ENCODE peak calls at places on chromosomes 11 and 22, in nine cellular contexts. B is hypothalamus; D is NCI-H510A; A is activated T-helper 1 cell treated with anti-CD3 and anti-CD28 coated beads, Interleukin-2, amount 50 U/mL, for 16 hours; X is amniotic stem cell; Y is HS-27A; F is naive thymus-derived CD8-positive, alpha-beta T cell; T is activated effector memory CD4-positive, alpha-beta T cell treated with Interleukin-2 at 50 U/mL for 16 hours; C is GM10248. J is an unnamed sample.
A peak's percentile ranks its signal among the peaks of the same experiment; 100 is the strongest.

GRCh38 chr11:47998733-47999359 is 18.5 kb downstream of the PTPRJ start:
- DNase-seq in C (no peak), T (no peak), Y (no peak), A (no peak), F (no peak), D (no peak), B (no peak), X (no peak), J (no peak)

GRCh38 chr11:76577199-76577920 is 93.2 kb downstream of the LRRC32 start:
- DNase-seq in X (peak; percentile 79), A (no peak), D (no peak), B (no peak), T (no peak), F (no peak), Y (peak; percentile 85), C (no peak), J (no peak)

GRCh38 chr11:35145249-35145648 is 6.3 kb downstream of the CD44 start:
- DNase-seq in D (no peak), F (no peak), T (no peak), A (no peak), C (peak; percentile 69), Y (no peak), B (no peak), X (no peak), J (no peak)

GRCh38 chr11:23789200-23789853 is 707.5 kb upstream of the LUZP2 start:
- DNase-seq in D (no peak), X (no peak), A (no peak), B (no peak), Y (no peak), T (no peak), C (no peak), F (no peak), J (no peak)

GRCh38 chr11:22938691-22939090 is 78.4 kb upstream of the CCDC179 start:
- DNase-seq in X (no peak), Y (no peak), A (no peak), F (no peak), D (no peak), B (no peak), C (no peak), T (no peak), J (no peak)

GRCh38 chr11:11553595-11553994 is 68.2 kb downstream of the GALNT18 start:
- DNase-seq in D (no peak), F (no peak), B (peak; percentile 7), Y (no peak), A (no peak), T (no peak), X (no peak), C (no peak), J (no peak)

GRCh38 chr22:23503736-23504440 is 76.2 kb downstream of the IGLL1 start:
- DNase-seq in X (no peak), D (no peak), T (no peak), F (no peak), A (no peak), Y (no peak), C (no peak), B (no peak), J (no peak)

GRCh38 chr22:49948958-49949913 is 11.3 kb upstream of the PIM3 start:
- DNase-seq in Y (no peak), F (no peak), T (no peak), B (no peak), C (no peak), D (no peak), X (no peak), A (no peak), J (no peak)

GRCh38 chr11:109547356-109548027 is 125.5 kb downstream of the C11orf87 start:
- DNase-seq in C (no peak), F (no peak), Y (peak; percentile 60), X (no peak), B (no peak), T (no peak), A (no peak), D (no peak), J (no peak)

GRCh38 chr22:18078329-18079041 is 695 bp downstream of the PEX26 start:
- DNase-seq in A (no peak), X (no peak), B (no peak), Y (no peak), F (no peak), T (peak; percentile 29), D (peak; percentile 28), C (peak; percentile 46), J (no peak)

J was measured in NCI-H187 treated with DMSO at 0.1 percent for 48 hours.